ENCODE peak calls at places on chromosomes 3 and 15, in seven cellular contexts. M is CD8-positive, alpha-beta T cell; N is GM12878; T is mucosa of descending colon; A is cardiac fibroblast; F is AG09309; L is left lung. E is an unnamed sample.

GRCh38 chr3:10106919-10107318 is 1.1 kb downstream of the FANCD2OS start:
- DNase-seq in M (no peak), N (no peak), T (no peak), A (no peak), F (no peak), L (no peak), E (no peak)

GRCh38 chr3:168820748-168821445 is 725.2 kb upstream of the GOLIM4 start:
- DNase-seq in M (no peak), N (no peak), T (no peak), A (no peak), F (no peak), L (no peak), E (no peak)

GRCh38 chr15:99956022-99956775 is 223.0 kb upstream of the LYSMD4 start:
- DNase-seq in M (no peak), N (no peak), T (no peak), A (no peak), F (no peak), L (no peak), E (no peak)

GRCh38 chr15:65249641-65250040 is 37.0 kb downstream of the PARP16 start:
- DNase-seq in M (no peak), N (peak), T (no peak), A (no peak), F (no peak), L (no peak), E (no peak)

GRCh38 chr3:4413467-4413866 is 53.6 kb downstream of the SUMF1 start:
- DNase-seq in M (no peak), N (no peak), T (no peak), A (peak), F (no peak), L (no peak), E (no peak)

GRCh38 chr3:14991818-14992612 is 44.6 kb downstream of the NR2C2 start:
- DNase-seq in M (no peak), N (no peak), T (no peak), A (no peak), F (no peak), L (no peak), E (no peak)

GRCh38 chr3:149120051-149120972 is 9.1 kb upstream of the HPS3 start:
- DNase-seq in M (no peak), N (peak), T (no peak), A (peak), F (peak), L (no peak), E (no peak)

GRCh38 chr15:63392355-63393009 is 10.8 kb upstream of the CA12 start:
- DNase-seq in M (no peak), N (no peak), T (no peak), A (no peak), F (no peak), L (no peak), E (no peak)

GRCh38 chr3:142706308-142707127 is 17.3 kb upstream of the TRPC1 start:
- DNase-seq in M (no peak), N (no peak), T (no peak), A (no peak), F (no peak), L (no peak), E (no peak)

GRCh38 chr3:16151109-16151508 is 23.4 kb upstream of the GALNT15 start:
- DNase-seq in M (no peak), N (no peak), T (peak), A (peak), F (peak), L (no peak), E (no peak)

GRCh38 chr3:151085889-151086483 is 522 bp downstream of the MED12L start:
- DNase-seq in M (no peak), N (no peak), T (peak), A (no peak), F (no peak), L (peak), E (peak)

GRCh38 chr15:98658831-98659699 is 10.7 kb downstream of the IGF1R start:
- DNase-seq in M (peak), N (peak), T (no peak), A (peak), F (no peak), L (no peak), E (no peak)

GRCh38 chr3:150094150-150094932 is 123.6 kb upstream of the PFN2 start:
- DNase-seq in M (no peak), N (no peak), T (no peak), A (no peak), F (peak), L (no peak), E (no peak)

GRCh38 chr3:12934431-12934830 is 93.1 kb upstream of the RPL32 start:
- DNase-seq in M (no peak), N (no peak), T (no peak), A (peak), F (peak), L (no peak), E (peak)

GRCh38 chr15:96119734-96120133 is 210.8 kb upstream of the NR2F2 start:
- DNase-seq in M (no peak), N (no peak), T (no peak), A (no peak), F (no peak), L (no peak), E (no peak)

GRCh38 chr15:99305761-99306505 is 54.7 kb downstream of the LRRC28 start:
- DNase-seq in M (no peak), N (no peak), T (no peak), A (peak), F (peak), L (no peak), E (peak)

GRCh38 chr15:87419341-87419740 is 837.2 kb downstream of the NTRK3 start:
- DNase-seq in M (no peak), N (no peak), T (no peak), A (no peak), F (no peak), L (no peak), E (no peak)

GRCh38 chr3:55629432-55629831 is 142.3 kb upstream of the WNT5A start:
- DNase-seq in M (no peak), N (no peak), T (peak), A (peak), F (no peak), L (no peak), E (no peak)

GRCh38 chr3:33392703-33393125 is 47.5 kb downstream of the UBP1 start:
- DNase-seq in M (no peak), N (no peak), T (no peak), A (peak), F (peak), L (no peak), E (peak)

GRCh38 chr15:47027322-47027946 is 689.9 kb upstream of the SEMA6D start:
- DNase-seq in M (no peak), N (no peak), T (no peak), A (no peak), F (no peak), L (no peak), E (no peak)

GRCh38 chr3:12471228-12471627 is 13.1 kb upstream of the TSEN2 start:
- DNase-seq in M (no peak), N (no peak), T (peak), A (no peak), F (no peak), L (no peak), E (no peak)

GRCh38 chr15:99424978-99425665 is 140.7 kb upstream of the MEF2A start:
- DNase-seq in M (peak), N (no peak), T (peak), A (peak), F (peak), L (peak), E (peak)

GRCh38 chr3:57694146-57694545 is 1.3 kb upstream of the DENND6A start:
- DNase-seq in M (no peak), N (no peak), T (no peak), A (no peak), F (no peak), L (no peak), E (no peak)

GRCh38 chr3:22117091-22117490 is 366.1 kb upstream of the ZNF385D start:
- DNase-seq in M (no peak), N (no peak), T (no peak), A (peak), F (no peak), L (no peak), E (no peak)

GRCh38 chr3:50204052-50204803 is 843 bp upstream of the SLC38A3 start:
- DNase-seq in M (no peak), N (no peak), T (no peak), A (no peak), F (no peak), L (no peak), E (no peak)

GRCh38 chr3:148737104-148737525 is 39.4 kb downstream of the AGTR1 start:
- DNase-seq in M (no peak), N (no peak), T (no peak), A (peak), F (peak), L (no peak), E (no peak)

GRCh38 chr15:66707310-66708160 is 5.5 kb downstream of the SMAD6 start:
- DNase-seq in M (no peak), N (no peak), T (peak), A (peak), F (no peak), L (peak), E (no peak)

GRCh38 chr3:135739755-135740154 is 225.8 kb upstream of the PPP2R3A start:
- DNase-seq in M (no peak), N (no peak), T (no peak), A (no peak), F (no peak), L (no peak), E (no peak)

GRCh38 chr3:126442099-126442848 is 33.4 kb downstream of the ZXDC start:
- DNase-seq in M (no peak), N (no peak), T (no peak), A (peak), F (no peak), L (peak), E (peak)

GRCh38 chr3:177263615-177264365 is 66.5 kb upstream of the TBL1XR1 start:
- DNase-seq in M (no peak), N (no peak), T (no peak), A (peak), F (no peak), L (no peak), E (no peak)

GRCh38 chr3:188097786-188098185 is 56.2 kb upstream of the LPP start:
- DNase-seq in M (no peak), N (no peak), T (no peak), A (no peak), F (no peak), L (no peak), E (no peak)

GRCh38 chr3:39383190-39383912 is at the start of gene SLC25A38:
- DNase-seq in M (peak), N (no peak), T (peak), A (peak), F (peak), L (peak), E (peak)

GRCh38 chr3:41746215-41746614 is 215.7 kb downstream of the ULK4 start:
- DNase-seq in M (no peak), N (no peak), T (no peak), A (no peak), F (no peak), L (no peak), E (no peak)

GRCh38 chr15:48644498-48644826 is 1.0 kb downstream of the FBN1 start:
- DNase-seq in M (no peak), N (no peak), T (no peak), A (peak), F (no peak), L (no peak), E (no peak)

GRCh38 chr15:52678036-52678467 is 1.1 kb downstream of the ATOSA start:
- DNase-seq in M (peak), N (no peak), T (peak), A (peak), F (no peak), L (peak), E (peak)
- TF ChIP-seq CTCF in M (no peak), N (no peak), T (no peak), A (no peak), F (peak), L (no peak), E (no peak)

GRCh38 chr15:53527996-53528395 is 231.5 kb downstream of the WDR72 start:
- DNase-seq in M (no peak), N (no peak), T (no peak), A (no peak), F (no peak), L (no peak), E (no peak)

GRCh38 chr15:53530762-53531161 is 228.7 kb downstream of the WDR72 start:
- DNase-seq in M (no peak), N (no peak), T (no peak), A (no peak), F (no peak), L (no peak), E (no peak)

GRCh38 chr15:53522878-53523455 is 236.5 kb downstream of the WDR72 start:
- DNase-seq in M (no peak), N (no peak), T (no peak), A (no peak), F (no peak), L (no peak), E (no peak)

GRCh38 chr15:53520867-53521525 is 238.5 kb downstream of the WDR72 start:
- DNase-seq in M (no peak), N (no peak), T (no peak), A (no peak), F (no peak), L (no peak), E (no peak)

DNA sequence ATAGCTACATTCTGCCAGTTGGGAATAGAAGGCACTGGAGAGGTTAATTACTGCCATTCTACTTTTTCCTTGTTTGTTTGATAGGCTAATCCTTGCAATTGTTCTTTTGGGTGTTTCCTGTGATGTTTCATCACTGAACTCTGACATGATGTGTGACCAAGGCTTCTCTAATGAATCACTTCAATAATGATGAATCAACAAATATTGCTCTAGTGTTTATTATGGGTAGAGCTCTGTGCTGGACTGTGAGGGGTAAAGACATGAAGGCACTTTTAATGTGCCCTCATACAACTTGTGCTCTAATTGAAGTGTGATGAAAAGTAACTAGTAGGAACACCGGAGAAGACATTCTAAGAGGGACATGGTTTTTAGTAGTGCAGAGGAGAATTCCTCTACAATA is 233.6 kb downstream of the WDR72 start:
- DNase-seq in M (no peak), N (no peak), T (no peak), A (no peak), F (no peak), L (no peak), E (no peak)
- TF ChIP-seq CTCF in M (no peak), N (no peak), T (no peak), A (no peak), F (no peak), L (no peak), E (no peak)

DNA sequence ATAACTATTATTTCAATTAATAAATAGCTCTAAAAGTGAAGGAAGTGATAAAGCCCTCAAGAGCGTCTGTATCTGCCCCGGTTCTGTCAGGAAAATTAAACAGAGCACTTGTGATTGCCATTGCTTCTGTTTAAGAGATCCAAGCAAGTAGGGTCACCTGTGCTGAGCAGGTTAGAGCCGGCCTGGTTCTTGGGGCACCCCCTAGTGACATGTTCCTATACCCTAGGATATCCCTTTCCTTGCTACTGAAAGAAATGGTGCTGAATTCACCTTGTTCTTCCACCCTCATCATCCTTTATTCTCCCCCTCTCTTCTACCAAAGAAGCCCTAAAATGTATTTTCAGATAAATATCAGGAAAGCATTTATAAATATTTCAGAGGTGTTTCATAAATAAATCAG is 323.5 kb downstream of the RORA start:
- DNase-seq in M (peak), N (no peak), T (no peak), A (no peak), F (no peak), L (no peak), E (no peak)
- TF ChIP-seq CTCF in M (no peak), N (no peak), T (no peak), A (no peak), F (no peak), L (no peak), E (no peak)

GRCh38 chr3:190855151-190855550 is 7.3 kb downstream of the GMNC start:
- DNase-seq in M (no peak), N (no peak), T (no peak), A (no peak), F (no peak), L (no peak), E (no peak)
- TF ChIP-seq CTCF in M (no peak), N (no peak), T (no peak), A (no peak), F (no peak), L (no peak), E (no peak)

E was measured in ascending aorta.